ENCODE peak calls at places on chromosome 15, in six cellular contexts. Q is body of pancreas, H is Caco-2, Y is fibroblast of pulmonary artery, Z is psoas muscle, L is dorsolateral prefrontal cortex. S is an unnamed sample.

GRCh38 chr15:68183886-68184285 is 21.2 kb downstream of the CALML4 start:
- DNase-seq in Z (no peak), Q (no peak), Y (peak; percentile 77), L (no peak), H (no peak), S (no peak)

GRCh38 chr15:57932348-57932747 is 133.2 kb downstream of the ALDH1A2 start:
- DNase-seq in Y (no peak), L (no peak), Z (no peak), H (no peak), Q (no peak), S (no peak)

GRCh38 chr15:79341361-79341760 is 30.4 kb downstream of the TMED3 start:
- DNase-seq in Q (no peak), Y (peak; percentile 4), L (peak; percentile 63), H (no peak), Z (no peak), S (no peak)

GRCh38 chr15:58517682-58518525 is 86.1 kb downstream of the LIPC start:
- DNase-seq in Q (no peak), H (no peak), Y (no peak), Z (no peak), L (no peak), S (no peak)

GRCh38 chr15:72205896-72206676 is 8.5 kb upstream of the GRAMD2A start:
- DNase-seq in Z (no peak), H (no peak), L (no peak), Q (no peak), Y (no peak), S (no peak)

GRCh38 chr15:64693134-64693533 is 82.3 kb downstream of the RBPMS2 start:
- DNase-seq in Y (peak; percentile 93), L (peak; percentile 31), Z (peak; percentile 64), H (no peak), Q (peak; percentile 41), S (no peak)

GRCh38 chr15:26455828-26456227 is 317.0 kb downstream of the GABRB3 start:
- DNase-seq in H (no peak), L (no peak), Z (no peak), Q (no peak), Y (no peak), S (no peak)

GRCh38 chr15:77905301-77905920 is 172.1 kb downstream of the TBC1D2B start:
- DNase-seq in Z (no peak), Q (no peak), Y (no peak), H (no peak), L (no peak), S (no peak)

GRCh38 chr15:38201714-38202113 is 50.9 kb upstream of the SPRED1 start:
- DNase-seq in L (no peak), Y (peak; percentile 64), Z (no peak), Q (no peak), H (no peak), S (no peak)

GRCh38 chr15:43111354-43111753 is 5.5 kb upstream of the UBR1 start:
- DNase-seq in H (no peak), Y (no peak), Z (no peak), Q (no peak), L (no peak), S (no peak)

GRCh38 chr15:45064386-45064785 is 41.4 kb downstream of the SORD start:
- DNase-seq in Y (peak; percentile 33), H (peak; percentile 88), Z (no peak), L (no peak), Q (no peak), S (no peak)

GRCh38 chr15:62365795-62366442 is 200.8 kb upstream of the C2CD4B start:
- DNase-seq in L (no peak), Y (no peak), Z (no peak), Q (peak; percentile 45), H (no peak), S (no peak)

GRCh38 chr15:78437107-78437761 is 782 bp upstream of the IREB2 start:
- DNase-seq in Z (no peak), Q (no peak), L (no peak), Y (no peak), H (no peak), S (no peak)

GRCh38 chr15:39282663-39283208 is 298.1 kb upstream of the THBS1 start:
- DNase-seq in Q (no peak), Y (no peak), Z (no peak), H (no peak), L (no peak), S (no peak)

GRCh38 chr15:25969886-25970285 is 106.8 kb upstream of the ATP10A start:
- DNase-seq in Z (no peak), Y (no peak), L (no peak), H (no peak), Q (no peak), S (no peak)

GRCh38 chr15:78637776-78638435 is 3.1 kb downstream of the CHRNB4 start:
- DNase-seq in H (no peak), L (no peak), Y (no peak), Z (no peak), Q (no peak), S (no peak)

GRCh38 chr15:66472176-66472999 is 25.2 kb downstream of the SNAPC5 start:
- DNase-seq in H (peak; percentile 73), Z (no peak), L (peak; percentile 25), Y (peak; percentile 41), Q (no peak), S (no peak)

GRCh38 chr15:81161851-81162250 is 27.8 kb downstream of the CFAP161 start:
- DNase-seq in Y (no peak), L (no peak), Q (no peak), Z (no peak), H (no peak), S (no peak)

GRCh38 chr15:58569455-58569854 is 137.7 kb downstream of the LIPC start:
- DNase-seq in Q (no peak), Y (no peak), Z (no peak), L (no peak), H (no peak), S (no peak)

GRCh38 chr15:27127834-27128570 is 157.0 kb downstream of the GABRG3 start:
- DNase-seq in Z (no peak), Q (no peak), L (no peak), Y (no peak), H (no peak), S (no peak)

GRCh38 chr15:77034620-77035467 is 36.1 kb downstream of the TSPAN3 start:
- DNase-seq in L (peak; percentile 12), Y (peak; percentile 29), H (no peak), Z (peak; percentile 73), Q (peak; percentile 11), S (no peak)

GRCh38 chr15:57481038-57481705 is 104.9 kb downstream of the CGNL1 start:
- DNase-seq in Y (no peak), H (no peak), Q (no peak), Z (no peak), L (no peak), S (no peak)

GRCh38 chr15:26126070-26126469 is 262.9 kb upstream of the ATP10A start:
- DNase-seq in H (no peak), Y (no peak), Q (peak; percentile 36), L (peak; percentile 64), Z (no peak), S (no peak)

GRCh38 chr15:89143503-89144162 is 55.4 kb downstream of the ABHD2 start:
- DNase-seq in Q (no peak), H (no peak), L (no peak), Z (no peak), Y (peak; percentile 95), S (no peak)

GRCh38 chr15:31815411-31816155 is 214.7 kb upstream of the CHRNA7 start:
- DNase-seq in Y (no peak), Z (no peak), Q (no peak), L (no peak), H (no peak), S (no peak)

GRCh38 chr15:55270301-55270700 is 19.3 kb downstream of the RAB27A start:
- DNase-seq in L (no peak), Z (no peak), Q (no peak), H (no peak), Y (no peak), S (no peak)

GRCh38 chr15:100338971-100339444 is 2.8 kb downstream of the ADAMTS17 start:
- DNase-seq in L (peak; percentile 86), Q (peak; percentile 76), H (peak; percentile 65), Y (peak; percentile 89), Z (peak; percentile 73), S (peak; percentile 42)

GRCh38 chr15:45224596-45225217 is 27.3 kb upstream of the SLC28A2 start:
- DNase-seq in L (no peak), Z (no peak), H (no peak), Q (no peak), Y (no peak), S (no peak)

GRCh38 chr15:63502843-63503738 is 1.3 kb upstream of the USP3 start:
- DNase-seq in Z (peak; percentile 95), Y (peak; percentile 98), Q (peak; percentile 95), L (peak; percentile 56), H (peak; percentile 97), S (peak; percentile 96)

DNA sequence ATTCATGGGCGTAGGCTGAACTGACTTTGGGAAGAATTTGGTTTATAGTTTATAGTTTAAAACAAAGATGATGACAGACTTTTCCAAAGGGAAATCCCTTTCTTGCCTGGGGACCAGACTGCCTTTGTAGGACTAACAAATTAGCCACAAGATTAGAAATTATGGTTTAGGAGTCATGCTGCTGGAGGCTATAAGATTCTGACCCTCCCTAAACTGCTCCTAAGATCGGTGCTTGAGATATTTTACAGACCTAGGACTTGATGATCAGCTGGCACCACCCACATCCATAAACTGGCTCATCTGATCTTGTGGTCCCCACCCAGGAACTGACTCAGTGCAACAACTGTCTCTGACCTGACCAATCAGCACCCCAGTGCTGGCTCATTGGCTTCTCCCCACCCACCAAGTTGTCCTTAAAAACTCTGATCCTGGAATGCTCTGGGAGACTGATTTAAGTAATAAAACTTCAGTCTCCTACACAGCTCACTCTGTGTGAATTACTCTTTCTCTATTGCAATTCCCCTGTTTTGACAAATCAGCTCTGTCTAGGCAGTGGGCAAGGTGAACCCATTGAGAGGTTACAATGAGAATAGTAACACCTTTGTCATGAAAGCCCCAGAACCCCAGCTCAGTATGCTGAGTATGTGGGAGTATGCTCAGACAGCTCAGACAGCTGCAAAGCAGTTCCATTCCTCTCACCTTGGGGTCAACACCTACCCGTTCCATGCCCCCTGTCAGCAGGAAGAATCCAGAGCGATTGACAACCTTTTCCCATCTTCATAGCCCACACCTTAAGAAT is 51.6 kb upstream of the C15orf39 start:
- DNase-seq in L (no peak), Q (no peak), Y (peak; percentile 59), Z (no peak), H (no peak), S (no peak)
- H3K4me3 ChIP-seq in L (no peak overlapping the region), Q (no peak overlapping the region), Y (no peak overlapping the region), Z (no peak overlapping the region), H (no peak overlapping the region), S (no peak overlapping the region)

GRCh38 chr15:75145027-75145841 is 56.4 kb upstream of the C15orf39 start:
- DNase-seq in Q (no peak), Z (no peak), L (no peak), Y (no peak), H (no peak), S (no peak)
- TF ChIP-seq CTCF in Q (no peak), Z (no peak), L (no peak), Y (no peak), H (no peak), S (no peak)

DNA sequence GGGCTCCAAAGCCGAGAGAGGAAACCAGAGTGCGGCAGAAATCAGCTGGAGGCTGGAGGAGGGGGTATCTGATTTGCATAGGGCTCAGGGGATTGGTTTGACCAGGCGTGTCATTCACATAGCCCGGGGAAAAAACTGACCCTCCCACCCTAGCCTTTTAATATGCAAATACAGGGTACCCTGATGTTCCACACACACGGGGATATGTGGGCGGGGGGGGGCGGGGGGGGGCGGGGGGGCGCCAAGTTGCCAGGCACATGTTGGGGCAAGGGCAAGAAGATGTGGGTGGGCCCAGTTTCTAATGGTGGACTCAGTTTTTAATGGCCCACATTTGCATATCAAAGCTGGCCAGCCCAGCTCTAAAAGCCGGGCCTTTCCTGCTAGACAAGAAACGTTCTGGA is 157.1 kb downstream of the AGBL1 start:
- DNase-seq in Q (no peak), H (no peak), L (no peak), Z (no peak), Y (no peak), S (no peak)
- H3K4me3 ChIP-seq in Q (no peak overlapping the region), H (no peak overlapping the region), L (no peak overlapping the region), Z (no peak overlapping the region), Y (no peak overlapping the region), S (no peak overlapping the region)

GRCh38 chr15:73244333-73244732 is 124.4 kb downstream of the HCN4 start:
- DNase-seq in L (no peak), H (no peak), Y (no peak), Z (no peak), Q (no peak), S (no peak)
- TF ChIP-seq CTCF in L (no peak), H (peak; percentile 48), Y (peak; percentile 27), Z (peak; percentile 16), Q (peak; percentile 15), S (no peak)